ENCODE peak calls at places on chromosomes 11 and 22, in four cellular contexts. One of them, this sample, is unnamed.

GRCh38 chr11:78372114-78372768 is 45.4 kb downstream of the GAB2 start:
- DNase-seq in K562: no peak
- DNase-seq in GM12878: no peak
- DNase-seq in IMR-90: no peak
- DNase-seq in this sample: no peak

GRCh38 chr11:134261626-134262488 is 8.5 kb downstream of the ACAD8 start:
- DNase-seq in GM12878: no peak
- DNase-seq in K562: peak
- DNase-seq in IMR-90: no peak
- DNase-seq in this sample: peak

GRCh38 chr22:25564979-25565677 is 653 bp downstream of the GRK3 start:
- DNase-seq in IMR-90: no peak
- DNase-seq in GM12878: no peak
- DNase-seq in K562: peak
- DNase-seq in this sample: peak

GRCh38 chr11:2361565-2361964 is 15.5 kb upstream of the CD81 start:
- DNase-seq in IMR-90: no peak
- DNase-seq in K562: no peak
- DNase-seq in GM12878: no peak
- DNase-seq in this sample: no peak

GRCh38 chr11:106668147-106668546 is 350.1 kb downstream of the GUCY1A2 start:
- DNase-seq in K562: no peak
- DNase-seq in IMR-90: peak
- DNase-seq in GM12878: no peak
- DNase-seq in this sample: no peak

GRCh38 chr22:39349506-39349966 is 255 bp upstream of the SYNGR1 start:
- DNase-seq in K562: peak
- DNase-seq in IMR-90: no peak
- DNase-seq in GM12878: no peak
- DNase-seq in this sample: no peak

GRCh38 chr11:16043617-16044016 is 312.7 kb downstream of the SOX6 start:
- DNase-seq in GM12878: no peak
- DNase-seq in IMR-90: no peak
- DNase-seq in K562: no peak
- DNase-seq in this sample: no peak

GRCh38 chr11:19084661-19085315 is 24.3 kb upstream of the MRGPRX2 start:
- DNase-seq in IMR-90: no peak
- DNase-seq in GM12878: no peak
- DNase-seq in K562: no peak
- DNase-seq in this sample: no peak

GRCh38 chr11:116471608-116472007 is 301.2 kb downstream of the BUD13 start:
- DNase-seq in K562: no peak
- DNase-seq in IMR-90: peak
- DNase-seq in GM12878: no peak
- DNase-seq in this sample: peak

GRCh38 chr11:64053699-64054098 is 18.0 kb downstream of the FLRT1 start:
- DNase-seq in K562: no peak
- DNase-seq in IMR-90: peak
- DNase-seq in GM12878: no peak
- DNase-seq in this sample: no peak

GRCh38 chr22:29480512-29481264 is 670 bp downstream of the NEFH start:
- DNase-seq in IMR-90: peak
- DNase-seq in K562: peak
- DNase-seq in GM12878: peak
- DNase-seq in this sample: peak

GRCh38 chr11:110907629-110908028 is 195.4 kb upstream of the ARHGAP20 start:
- DNase-seq in GM12878: no peak
- DNase-seq in K562: no peak
- DNase-seq in IMR-90: peak
- DNase-seq in this sample: peak

GRCh38 chr11:65787649-65788622 is 1.1 kb downstream of the OVOL1 start:
- DNase-seq in GM12878: no peak
- DNase-seq in IMR-90: no peak
- DNase-seq in K562: no peak
- DNase-seq in this sample: no peak

GRCh38 chr11:128417607-128418324 is 169.6 kb downstream of the ETS1 start:
- DNase-seq in K562: no peak
- DNase-seq in IMR-90: peak
- DNase-seq in GM12878: no peak
- DNase-seq in this sample: no peak

GRCh38 chr22:23414727-23415489 is 165.2 kb downstream of the IGLL1 start:
- DNase-seq in IMR-90: no peak
- DNase-seq in GM12878: no peak
- DNase-seq in K562: no peak
- DNase-seq in this sample: no peak

GRCh38 chr11:68963779-68964178 is 17.0 kb downstream of the MRGPRD start:
- DNase-seq in GM12878: no peak
- DNase-seq in K562: no peak
- DNase-seq in IMR-90: peak
- DNase-seq in this sample: no peak

GRCh38 chr11:70065318-70066135 is 12.6 kb upstream of the ANO1 start:
- DNase-seq in K562: no peak
- DNase-seq in GM12878: no peak
- DNase-seq in IMR-90: no peak
- DNase-seq in this sample: no peak

GRCh38 chr11:130478204-130478701 is 29.8 kb downstream of the ADAMTS15 start:
- DNase-seq in GM12878: no peak
- DNase-seq in IMR-90: peak
- DNase-seq in K562: no peak
- DNase-seq in this sample: peak

GRCh38 chr11:78350646-78351165 is 66.9 kb downstream of the GAB2 start:
- DNase-seq in IMR-90: peak
- DNase-seq in GM12878: peak
- DNase-seq in K562: peak
- DNase-seq in this sample: peak

GRCh38 chr11:63613517-63614135 is 607 bp downstream of the PLAAT3 start:
- DNase-seq in IMR-90: no peak
- DNase-seq in K562: peak
- DNase-seq in GM12878: no peak
- DNase-seq in this sample: peak

GRCh38 chr22:40950888-40951794 is at the start of gene RBX1:
- DNase-seq in K562: peak
- DNase-seq in GM12878: peak
- DNase-seq in IMR-90: peak
- DNase-seq in this sample: peak

GRCh38 chr11:27274854-27275395 is 88.1 kb downstream of the CCDC34 start:
- DNase-seq in IMR-90: no peak
- DNase-seq in K562: no peak
- DNase-seq in GM12878: no peak
- DNase-seq in this sample: no peak

GRCh38 chr22:26592368-26593015 is 2.6 kb upstream of the TPST2 start:
- DNase-seq in GM12878: peak
- DNase-seq in IMR-90: no peak
- DNase-seq in K562: no peak
- DNase-seq in this sample: no peak

GRCh38 chr11:2074266-2074825 is 64.8 kb downstream of the IGF2 start:
- DNase-seq in IMR-90: no peak
- DNase-seq in GM12878: no peak
- DNase-seq in K562: peak
- DNase-seq in this sample: no peak

DNA sequence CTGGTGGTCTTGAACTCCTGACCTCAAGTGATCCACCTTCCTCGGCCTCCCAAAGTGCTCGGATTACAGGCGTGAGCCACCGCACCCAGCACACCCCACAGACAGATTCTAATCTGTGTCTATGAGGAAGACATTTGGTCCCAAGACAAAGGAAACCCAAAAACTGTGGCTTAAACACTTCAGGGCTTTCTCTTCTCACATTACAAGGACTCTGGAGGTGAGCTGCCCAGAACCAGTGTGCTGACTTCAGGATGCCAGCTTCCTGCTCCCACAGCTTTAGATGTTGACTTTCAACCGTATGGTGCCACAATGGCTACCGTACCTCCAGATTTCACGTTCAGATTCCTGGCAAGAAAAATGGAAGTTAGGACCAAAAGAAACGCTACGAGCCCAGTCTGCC is 32.2 kb upstream of the SYT7 start:
- DNase-seq in IMR-90: no peak
- DNase-seq in K562: no peak
- DNase-seq in GM12878: no peak
- DNase-seq in this sample: no peak
- TF ChIP-seq FOS in IMR-90: no peak
- TF ChIP-seq FOS in K562: no peak
- TF ChIP-seq FOS in GM12878: no peak
- TF ChIP-seq FOS in this sample: no peak

GRCh38 chr11:119316729-119317591 is at the start of gene MCAM:
- DNase-seq in K562: peak
- DNase-seq in GM12878: no peak
- DNase-seq in IMR-90: peak
- DNase-seq in this sample: peak
- TF ChIP-seq POLR2A in K562: peak
- TF ChIP-seq POLR2A in GM12878: peak
- TF ChIP-seq POLR2A in IMR-90: peak
- TF ChIP-seq POLR2A in this sample: peak

GRCh38 chr11:8267831-8268529 is 4.3 kb upstream of the LMO1 start:
- DNase-seq in K562: no peak
- DNase-seq in IMR-90: no peak
- DNase-seq in GM12878: no peak
- DNase-seq in this sample: no peak
- H3K9ac ChIP-seq in K562: no peak
- H3K9ac ChIP-seq in IMR-90: no peak
- H3K9ac ChIP-seq in GM12878: no peak
- H3K9ac ChIP-seq in this sample: no peak

DNA sequence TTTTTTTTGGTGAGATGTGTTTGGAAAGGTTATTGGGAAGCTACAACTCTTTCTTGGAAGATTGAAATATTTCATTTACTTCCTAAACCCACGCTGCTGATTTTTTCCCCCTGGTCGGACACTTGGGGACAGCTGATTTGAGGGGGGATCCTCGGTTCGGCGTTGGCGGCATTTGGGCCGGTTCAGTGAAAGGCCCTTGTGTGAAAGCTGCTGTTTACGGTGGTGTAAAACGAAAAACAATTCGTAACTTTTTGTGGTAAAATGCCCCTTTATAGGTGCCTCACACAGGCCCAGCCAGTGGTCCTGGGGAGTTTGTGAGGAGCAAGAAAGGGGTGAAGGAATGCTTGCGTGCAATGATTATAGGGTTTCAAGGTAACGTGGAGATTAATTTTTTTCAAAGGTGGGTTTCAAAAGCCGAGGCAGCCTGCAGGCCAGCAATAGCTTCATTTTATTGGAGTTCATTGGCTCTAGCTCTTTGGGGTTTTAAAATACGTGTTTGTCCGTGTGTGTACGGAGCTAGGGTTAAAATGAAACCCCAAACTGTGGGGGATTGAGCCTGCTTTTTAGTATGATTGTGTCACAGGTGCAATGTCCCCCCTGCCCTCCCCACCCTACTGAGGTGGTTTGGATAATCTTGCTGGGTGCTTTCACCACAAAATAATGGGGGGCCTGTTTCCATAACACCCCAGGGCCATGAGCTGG is 77.2 kb upstream of the PPARA start:
- DNase-seq in GM12878: no peak
- DNase-seq in K562: no peak
- DNase-seq in IMR-90: no peak
- DNase-seq in this sample: no peak
- TF ChIP-seq FOS in GM12878: no peak
- TF ChIP-seq FOS in K562: no peak
- TF ChIP-seq FOS in IMR-90: no peak
- TF ChIP-seq FOS in this sample: no peak

GRCh38 chr22:31277741-31278642 is 14.3 kb downstream of the PIK3IP1 start:
- DNase-seq in K562: no peak
- DNase-seq in GM12878: no peak
- DNase-seq in IMR-90: no peak
- DNase-seq in this sample: no peak
- TF ChIP-seq POLR2A in K562: no peak
- TF ChIP-seq POLR2A in GM12878: no peak
- TF ChIP-seq POLR2A in IMR-90: no peak
- TF ChIP-seq POLR2A in this sample: no peak

DNA sequence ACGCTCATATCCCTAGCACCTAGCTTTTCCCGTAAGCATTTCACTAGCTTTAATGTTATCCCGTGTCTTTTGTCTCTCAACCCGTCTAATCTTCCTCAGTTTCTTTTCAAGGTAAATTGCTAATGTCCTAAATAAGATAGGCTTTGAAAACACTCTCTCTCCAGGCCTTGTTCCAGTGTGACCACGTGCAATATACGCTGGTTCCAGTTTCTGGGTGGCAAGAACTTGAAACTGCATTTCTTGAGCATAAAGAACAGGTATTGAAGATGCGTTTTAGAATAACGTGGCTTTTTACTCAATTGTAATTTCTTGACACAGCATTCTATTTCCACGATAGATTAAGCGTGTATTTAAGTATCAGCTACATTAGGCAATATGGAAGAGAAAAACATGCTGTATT is 1.1 kb downstream of the CDC45 start:
- DNase-seq in GM12878: no peak
- DNase-seq in K562: peak
- DNase-seq in IMR-90: no peak
- DNase-seq in this sample: no peak
- H3K9ac ChIP-seq in GM12878: peak
- H3K9ac ChIP-seq in K562: peak
- H3K9ac ChIP-seq in IMR-90: no peak
- H3K9ac ChIP-seq in this sample: peak

GRCh38 chr22:46464296-46464695 is 73.1 kb downstream of the CELSR1 start:
- DNase-seq in IMR-90: no peak
- DNase-seq in K562: no peak
- DNase-seq in GM12878: no peak
- DNase-seq in this sample: no peak

GRCh38 chr22:46461566-46462180 is 75.7 kb downstream of the CELSR1 start:
- DNase-seq in K562: no peak
- DNase-seq in GM12878: no peak
- DNase-seq in IMR-90: no peak
- DNase-seq in this sample: no peak

GRCh38 chr22:46463435-46464227 is 73.8 kb downstream of the CELSR1 start:
- DNase-seq in GM12878: no peak
- DNase-seq in K562: no peak
- DNase-seq in IMR-90: no peak
- DNase-seq in this sample: no peak

GRCh38 chr22:46464701-46465347 is 72.6 kb downstream of the CELSR1 start:
- DNase-seq in K562: no peak
- DNase-seq in GM12878: no peak
- DNase-seq in IMR-90: no peak
- DNase-seq in this sample: no peak

GRCh38 chr22:46462726-46463371 is 74.6 kb downstream of the CELSR1 start:
- DNase-seq in IMR-90: peak
- DNase-seq in GM12878: no peak
- DNase-seq in K562: peak
- DNase-seq in this sample: no peak
- TF ChIP-seq FOS in IMR-90: peak
- TF ChIP-seq FOS in GM12878: no peak
- TF ChIP-seq FOS in K562: peak
- TF ChIP-seq FOS in this sample: no peak

DNA sequence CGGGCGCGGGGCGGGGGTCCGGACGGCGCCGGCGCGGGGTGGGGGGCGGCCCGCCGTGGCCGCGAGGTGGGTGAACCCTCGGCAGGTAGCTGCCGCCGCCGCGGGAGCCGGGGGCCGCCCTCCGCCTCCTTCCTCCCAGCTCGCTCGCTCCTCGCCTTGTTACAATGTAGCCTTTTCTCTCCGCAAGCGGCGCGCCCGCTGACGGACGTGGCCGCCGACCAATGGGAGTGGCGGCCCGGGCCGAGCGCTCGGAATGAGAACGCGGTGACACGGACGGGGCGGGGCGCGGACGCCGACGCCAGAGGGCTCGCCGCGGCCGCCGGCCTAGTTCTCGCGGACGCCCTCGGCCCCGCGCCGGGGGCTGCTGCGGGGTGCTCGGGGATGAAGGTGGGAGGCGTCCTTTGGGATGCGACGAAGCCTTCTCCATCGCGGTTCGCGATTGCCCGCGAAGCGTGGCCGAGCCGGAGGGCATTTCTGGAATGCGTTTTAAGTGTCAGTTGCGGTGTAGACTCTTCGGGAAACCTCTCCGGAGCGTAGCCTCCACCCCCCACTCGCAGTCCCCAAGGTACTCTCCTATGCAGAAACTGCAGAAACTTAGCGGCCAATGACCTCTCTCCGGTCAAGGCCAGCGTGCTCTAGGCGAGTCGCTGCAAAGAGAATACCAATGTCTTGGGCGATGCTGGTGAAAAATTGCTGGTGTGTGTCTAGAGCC is 734 bp downstream of the PRDM11 start:
- DNase-seq in K562: peak
- DNase-seq in IMR-90: peak
- DNase-seq in GM12878: peak
- DNase-seq in this sample: peak
- TF ChIP-seq POLR2A in K562: peak
- TF ChIP-seq POLR2A in IMR-90: peak
- TF ChIP-seq POLR2A in GM12878: peak
- TF ChIP-seq POLR2A in this sample: no peak